ENCODE peak calls at places on chromosomes 13 and 19, in six cellular contexts. T is HCT116, E is SK-N-SH, R is PC-3, Y is Karpas-422, K is GM23248. O is an unnamed sample.

GRCh38 chr19:29305268-29305667 is 92.3 kb upstream of the UQCRFS1 start:
- DNase-seq in T (no peak), E (no peak), R (no peak), Y (no peak), K (no peak), O (no peak)

GRCh38 chr19:45763691-45764294 is 5.3 kb downstream of the SIX5 start:
- DNase-seq in T (no peak), E (peak; percentile 25), R (no peak), Y (no peak), K (no peak), O (no peak)

GRCh38 chr13:98746968-98747367 is 5.5 kb downstream of the SLC15A1 start:
- DNase-seq in T (no peak), E (no peak), R (peak; percentile 33), Y (no peak), K (peak; percentile 75), O (no peak)

GRCh38 chr19:29596885-29597525 is 9.1 kb upstream of the POP4 start:
- DNase-seq in T (no peak), E (no peak), R (peak; percentile 43), Y (no peak), K (peak; percentile 43), O (no peak)

GRCh38 chr13:101875717-101876393 is 423.4 kb downstream of the ITGBL1 start:
- DNase-seq in T (no peak), E (no peak), R (peak; percentile 92), Y (no peak), K (peak; percentile 12), O (no peak)

GRCh38 chr19:5210556-5210955 is 130.1 kb downstream of the PTPRS start:
- DNase-seq in T (no peak), E (no peak), R (no peak), Y (no peak), K (no peak), O (no peak)

GRCh38 chr19:1455002-1455335 is 5.0 kb downstream of the APC2 start:
- DNase-seq in T (no peak), E (no peak), R (peak; percentile 49), Y (no peak), K (no peak), O (peak; percentile 70)

GRCh38 chr13:41315466-41316047 is 4.5 kb downstream of the NAA16 start:
- DNase-seq in T (no peak), E (no peak), R (no peak), Y (no peak), K (peak; percentile 64), O (no peak)

GRCh38 chr13:111341886-111342285 is 21.4 kb downstream of the TEX29 start:
- DNase-seq in T (no peak), E (no peak), R (no peak), Y (no peak), K (no peak), O (no peak)

GRCh38 chr13:77480071-77480470 is 55.4 kb upstream of the SCEL start:
- DNase-seq in T (no peak), E (no peak), R (no peak), Y (no peak), K (no peak), O (no peak)

GRCh38 chr19:39090881-39091280 is 6.7 kb downstream of the ACP7 start:
- DNase-seq in T (no peak), E (no peak), R (no peak), Y (no peak), K (no peak), O (no peak)

GRCh38 chr13:20559659-20560356 is 7.1 kb upstream of the IFT88 start:
- DNase-seq in T (no peak), E (no peak), R (no peak), Y (no peak), K (no peak), O (no peak)

GRCh38 chr13:57666554-57666953 is 35.0 kb downstream of the PCDH17 start:
- DNase-seq in T (no peak), E (no peak), R (no peak), Y (no peak), K (no peak), O (no peak)

GRCh38 chr19:39192846-39193245 is 3.9 kb upstream of the NCCRP1 start:
- DNase-seq in T (no peak), E (peak; percentile 68), R (no peak), Y (no peak), K (no peak), O (no peak)

DNA sequence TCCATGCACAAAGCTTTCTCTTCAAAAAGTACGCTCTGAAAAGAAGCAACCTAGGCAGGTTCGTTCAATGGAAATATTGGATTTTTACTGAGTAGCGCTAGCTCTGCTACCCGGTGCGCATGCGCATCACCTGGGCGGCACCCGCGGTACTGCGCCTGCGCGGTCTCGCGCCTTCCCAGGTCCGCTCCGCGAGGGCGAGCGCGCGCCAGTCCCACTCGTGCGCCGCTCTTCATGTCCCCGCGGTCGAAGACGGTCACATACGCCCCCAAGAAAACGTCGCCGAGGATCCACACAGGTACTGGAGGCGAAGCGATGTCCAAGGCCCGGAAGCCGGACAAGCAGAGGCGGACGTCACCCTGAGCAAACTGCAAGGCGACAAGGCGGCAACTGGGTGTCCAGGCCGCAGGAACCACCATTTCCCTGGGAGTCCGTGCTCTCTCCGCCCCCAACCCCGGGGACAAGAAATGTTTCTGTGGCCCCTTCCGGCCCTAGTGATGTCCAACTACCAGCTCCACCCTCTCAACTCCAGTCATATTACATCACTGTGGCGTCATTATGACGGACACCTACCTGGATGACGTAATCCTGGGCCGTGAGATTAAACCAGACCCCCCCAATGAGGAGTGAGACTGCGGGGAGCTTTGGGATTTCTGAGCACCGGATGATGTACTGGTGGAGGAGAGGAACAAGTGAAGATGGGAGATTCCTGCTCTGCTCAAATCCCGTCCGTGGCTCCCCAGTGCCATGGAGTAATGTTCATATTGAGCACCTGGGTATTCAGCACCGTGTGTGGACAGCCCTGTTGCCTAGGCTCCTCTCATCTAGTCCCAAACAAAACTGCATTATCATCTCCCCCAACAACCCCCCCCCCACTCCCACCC is 4.8 kb upstream of the KCNC3 start:
- DNase-seq in T (no peak), E (peak; percentile 98), R (peak; percentile 81), Y (peak; percentile 69), K (peak; percentile 78), O (no peak)
- H3K4me3 ChIP-seq in T (peak overlapping the region; percentile 46), E (peak overlapping the region; percentile 51), R (peak overlapping the region; percentile 60), Y (peak overlapping the region; percentile 56), K (peak overlapping the region; percentile 69), O (peak overlapping the region; percentile 64)

GRCh38 chr13:35881360-35881759 is 249.8 kb downstream of the DCLK1 start:
- DNase-seq in T (no peak), E (no peak), R (no peak), Y (no peak), K (peak; percentile 27), O (no peak)

GRCh38 chr13:35874704-35875103 is 256.5 kb downstream of the DCLK1 start:
- DNase-seq in T (no peak), E (no peak), R (no peak), Y (no peak), K (no peak), O (no peak)

GRCh38 chr13:35876601-35877000 is 254.6 kb downstream of the DCLK1 start:
- DNase-seq in T (no peak), E (no peak), R (no peak), Y (no peak), K (peak; percentile 24), O (no peak)

GRCh38 chr13:35882722-35883497 is 248.3 kb downstream of the DCLK1 start:
- DNase-seq in T (no peak), E (no peak), R (peak; percentile 35), Y (no peak), K (no peak), O (no peak)

GRCh38 chr13:35879111-35879510 is 252.1 kb downstream of the DCLK1 start:
- DNase-seq in T (no peak), E (no peak), R (no peak), Y (no peak), K (no peak), O (peak; percentile 28)
- H3K9me2 ChIP-seq in T (no peaks in the 10 kb centered on the region), E (no peaks in the 10 kb centered on the region), R (no peaks in the 10 kb centered on the region), Y (no peaks in the 10 kb centered on the region), K (no peaks in the 10 kb centered on the region), O (no peaks in the 10 kb centered on the region)

DNA sequence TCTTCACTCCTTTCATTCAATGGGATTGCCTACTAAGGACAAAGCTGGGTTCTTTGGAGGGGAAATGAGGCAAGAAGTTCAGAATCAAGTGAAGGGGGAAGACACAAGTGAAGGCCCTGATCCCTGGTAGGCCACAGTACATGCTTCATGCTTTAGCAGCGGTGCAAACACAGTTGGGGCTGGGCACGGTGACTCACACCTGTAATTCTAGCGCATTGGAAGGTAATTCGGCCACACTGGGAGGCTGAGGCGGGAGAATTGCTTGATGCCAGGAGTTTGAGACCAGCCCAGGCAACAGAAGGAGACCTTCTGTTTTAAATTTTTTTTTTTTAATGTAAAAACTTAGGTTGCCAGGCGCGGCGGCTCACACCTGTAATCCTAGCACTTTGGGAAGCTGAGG is 23.4 kb upstream of the GATAD2A start:
- DNase-seq in T (no peak), E (no peak), R (peak; percentile 27), Y (no peak), K (no peak), O (no peak)
- H3K9ac ChIP-seq in T (no peak overlapping the region), E (no peak overlapping the region), R (no peak overlapping the region), Y (no peak overlapping the region), K (no peak overlapping the region), O (no peak overlapping the region)

DNA sequence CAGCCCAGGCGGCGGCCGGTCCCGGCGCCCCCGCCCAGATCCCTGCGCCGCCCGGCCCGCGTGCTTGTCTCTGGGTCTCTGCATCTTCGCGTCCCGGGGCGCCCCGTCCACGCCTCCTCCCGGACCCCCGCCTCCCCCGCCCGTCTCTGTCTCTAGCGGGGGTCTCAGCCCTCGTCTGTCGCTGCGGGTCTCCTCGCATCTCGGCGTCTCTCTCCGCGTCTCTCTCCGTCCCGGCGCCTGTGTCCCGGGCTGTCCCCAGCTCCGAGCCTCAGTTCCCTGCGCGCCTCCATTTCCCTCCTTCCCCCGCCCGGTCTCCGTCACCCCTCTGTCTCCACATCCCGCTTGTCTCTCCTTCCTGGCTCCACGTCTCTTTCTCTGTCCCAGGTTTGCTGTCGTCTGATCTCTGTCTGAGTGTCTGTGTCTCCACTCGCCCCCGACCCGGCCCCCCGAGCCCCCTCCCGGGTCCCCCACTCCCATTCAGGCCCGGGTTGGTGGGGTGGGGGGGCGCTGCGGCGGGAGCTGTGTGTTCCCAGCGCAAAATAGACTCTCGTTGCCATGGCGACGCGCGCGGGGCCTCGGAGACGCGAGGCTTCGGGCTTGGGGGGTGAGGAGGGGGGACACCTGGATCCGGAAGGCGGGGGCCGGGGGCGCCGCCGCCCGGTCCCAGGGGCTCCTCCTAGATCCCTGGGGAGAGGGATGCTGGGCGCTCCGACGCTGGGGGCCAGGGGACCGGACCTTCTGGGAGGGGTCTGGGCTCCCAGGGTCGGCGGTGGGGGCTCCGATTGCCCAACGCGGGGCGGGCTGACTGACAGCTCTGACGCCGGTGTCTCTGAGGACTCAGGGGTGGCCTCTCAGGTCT is 8.7 kb upstream of the SHISA7 start:
- DNase-seq in T (no peak), E (peak; percentile 65), R (no peak), Y (peak; percentile 62), K (peak; percentile 37), O (no peak)
- H3K4me3 ChIP-seq in T (no peak overlapping the region), E (peak overlapping the region; percentile 36), R (no peak overlapping the region), Y (no peak overlapping the region), K (peak overlapping the region; percentile 12), O (no peak overlapping the region)

DNA sequence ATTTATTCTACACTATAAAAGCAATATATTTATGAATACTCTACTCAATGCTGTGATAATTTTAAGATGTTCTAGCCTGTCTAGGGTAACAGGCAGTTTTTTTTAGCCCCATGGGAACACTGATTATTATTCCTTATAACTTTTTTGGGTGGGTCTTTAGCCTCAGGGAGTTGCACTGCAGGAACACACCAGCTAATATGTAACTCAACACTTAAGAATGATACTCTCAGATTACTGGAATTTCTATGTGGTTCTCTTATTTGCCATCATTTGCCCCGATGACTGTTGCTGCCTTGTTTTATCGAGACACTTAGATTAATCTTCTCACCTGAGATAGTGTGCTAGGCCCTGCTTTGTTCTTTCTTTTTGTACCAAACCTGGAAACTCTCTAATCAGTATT is 396.9 kb upstream of the SLITRK1 start:
- DNase-seq in T (no peak), E (no peak), R (peak; percentile 17), Y (no peak), K (no peak), O (no peak)
- H3K9me2 ChIP-seq in T (no peaks in the 10 kb centered on the region), E (no peaks in the 10 kb centered on the region), R (no peaks in the 10 kb centered on the region), Y (no peaks in the 10 kb centered on the region), K (no peaks in the 10 kb centered on the region), O (no peaks in the 10 kb centered on the region)

O was measured in MM.1S.